ENCODE peak calls at places on chromosome 12, in five cellular contexts. One of them, this sample, is unnamed.

GRCh38 chr12:47942327-47943230 is 20.8 kb upstream of the TMEM106C start:
- DNase-seq in anterior cingulate cortex: no peak
- DNase-seq in cardiac fibroblast: no peak
- DNase-seq in Karpas-422: peak
- DNase-seq in GM04504: no peak
- DNase-seq in this sample: no peak

GRCh38 chr12:52616680-52617402 is 1.5 kb downstream of the KRT73 start:
- DNase-seq in Karpas-422: no peak
- DNase-seq in cardiac fibroblast: no peak
- DNase-seq in GM04504: no peak
- DNase-seq in anterior cingulate cortex: no peak
- DNase-seq in this sample: no peak

GRCh38 chr12:68746572-68747180 is 700 bp downstream of the SLC35E3 start:
- DNase-seq in Karpas-422: peak
- DNase-seq in anterior cingulate cortex: peak
- DNase-seq in GM04504: peak
- DNase-seq in cardiac fibroblast: peak
- DNase-seq in this sample: peak

GRCh38 chr12:62248873-62249272 is 11.3 kb upstream of the USP15 start:
- DNase-seq in cardiac fibroblast: peak
- DNase-seq in anterior cingulate cortex: no peak
- DNase-seq in Karpas-422: no peak
- DNase-seq in GM04504: no peak
- DNase-seq in this sample: no peak

GRCh38 chr12:14833336-14833735 is 10.0 kb downstream of the ART4 start:
- DNase-seq in GM04504: no peak
- DNase-seq in cardiac fibroblast: no peak
- DNase-seq in Karpas-422: no peak
- DNase-seq in anterior cingulate cortex: no peak
- DNase-seq in this sample: no peak

GRCh38 chr12:56749853-56750252 is 2.3 kb downstream of the PRIM1 start:
- DNase-seq in anterior cingulate cortex: no peak
- DNase-seq in Karpas-422: no peak
- DNase-seq in cardiac fibroblast: no peak
- DNase-seq in GM04504: no peak
- DNase-seq in this sample: no peak

GRCh38 chr12:106907846-106908245 is 47.9 kb upstream of the TMEM263 start:
- DNase-seq in Karpas-422: no peak
- DNase-seq in anterior cingulate cortex: no peak
- DNase-seq in GM04504: no peak
- DNase-seq in cardiac fibroblast: no peak
- DNase-seq in this sample: no peak

GRCh38 chr12:93573552-93574223 is 1.2 kb downstream of the SOCS2 start:
- DNase-seq in Karpas-422: no peak
- DNase-seq in cardiac fibroblast: peak
- DNase-seq in GM04504: no peak
- DNase-seq in anterior cingulate cortex: no peak
- DNase-seq in this sample: no peak

GRCh38 chr12:64609543-64610091 is 678 bp upstream of the RASSF3 start:
- DNase-seq in GM04504: no peak
- DNase-seq in Karpas-422: no peak
- DNase-seq in cardiac fibroblast: peak
- DNase-seq in anterior cingulate cortex: no peak
- DNase-seq in this sample: no peak

GRCh38 chr12:116202940-116203339 is 74.6 kb downstream of the MED13L start:
- DNase-seq in Karpas-422: no peak
- DNase-seq in GM04504: no peak
- DNase-seq in cardiac fibroblast: no peak
- DNase-seq in anterior cingulate cortex: no peak
- DNase-seq in this sample: no peak

GRCh38 chr12:10211101-10211974 is 1.3 kb upstream of the GABARAPL1 start:
- DNase-seq in cardiac fibroblast: no peak
- DNase-seq in Karpas-422: no peak
- DNase-seq in anterior cingulate cortex: no peak
- DNase-seq in GM04504: no peak
- DNase-seq in this sample: no peak

GRCh38 chr12:64232201-64232600 is 10.1 kb upstream of the KICS2 start:
- DNase-seq in cardiac fibroblast: no peak
- DNase-seq in GM04504: no peak
- DNase-seq in Karpas-422: no peak
- DNase-seq in anterior cingulate cortex: no peak
- DNase-seq in this sample: no peak

GRCh38 chr12:125161712-125162023 is 96.4 kb downstream of the AACS start:
- DNase-seq in GM04504: no peak
- DNase-seq in Karpas-422: no peak
- DNase-seq in cardiac fibroblast: no peak
- DNase-seq in anterior cingulate cortex: no peak
- DNase-seq in this sample: no peak

GRCh38 chr12:111942557-111942956 is 70.4 kb downstream of the TMEM116 start:
- DNase-seq in cardiac fibroblast: peak
- DNase-seq in anterior cingulate cortex: no peak
- DNase-seq in Karpas-422: no peak
- DNase-seq in GM04504: peak
- DNase-seq in this sample: no peak

GRCh38 chr12:132142679-132143327 is 1.3 kb downstream of the DDX51 start:
- DNase-seq in anterior cingulate cortex: no peak
- DNase-seq in GM04504: no peak
- DNase-seq in Karpas-422: no peak
- DNase-seq in cardiac fibroblast: no peak
- DNase-seq in this sample: no peak

GRCh38 chr12:25859976-25860375 is 98.5 kb upstream of the RASSF8 start:
- DNase-seq in anterior cingulate cortex: no peak
- DNase-seq in cardiac fibroblast: no peak
- DNase-seq in GM04504: no peak
- DNase-seq in Karpas-422: no peak
- DNase-seq in this sample: no peak

GRCh38 chr12:2892246-2892645 is 1.6 kb downstream of the TULP3 start:
- DNase-seq in cardiac fibroblast: no peak
- DNase-seq in Karpas-422: no peak
- DNase-seq in GM04504: no peak
- DNase-seq in anterior cingulate cortex: no peak
- DNase-seq in this sample: no peak

GRCh38 chr12:100824476-100824875 is 29.9 kb downstream of the ANO4 start:
- DNase-seq in GM04504: no peak
- DNase-seq in cardiac fibroblast: no peak
- DNase-seq in anterior cingulate cortex: no peak
- DNase-seq in Karpas-422: no peak
- DNase-seq in this sample: no peak

GRCh38 chr12:90216815-90217214 is 508.2 kb upstream of the ATP2B1 start:
- DNase-seq in anterior cingulate cortex: no peak
- DNase-seq in GM04504: peak
- DNase-seq in cardiac fibroblast: peak
- DNase-seq in Karpas-422: no peak
- DNase-seq in this sample: no peak

GRCh38 chr12:53981652-53982565 is 3.0 kb upstream of the HOXC10 start:
- DNase-seq in GM04504: no peak
- DNase-seq in Karpas-422: no peak
- DNase-seq in cardiac fibroblast: no peak
- DNase-seq in anterior cingulate cortex: no peak
- DNase-seq in this sample: no peak

GRCh38 chr12:131067993-131068942 is 114.6 kb downstream of the ADGRD1 start:
- DNase-seq in anterior cingulate cortex: no peak
- DNase-seq in Karpas-422: no peak
- DNase-seq in GM04504: no peak
- DNase-seq in cardiac fibroblast: no peak
- DNase-seq in this sample: no peak

GRCh38 chr12:79114896-79115295 is 250.3 kb downstream of the SYT1 start:
- DNase-seq in anterior cingulate cortex: no peak
- DNase-seq in Karpas-422: no peak
- DNase-seq in cardiac fibroblast: no peak
- DNase-seq in GM04504: no peak
- DNase-seq in this sample: no peak

GRCh38 chr12:124921200-124922008 is 7.0 kb upstream of the UBC start:
- DNase-seq in cardiac fibroblast: peak
- DNase-seq in GM04504: no peak
- DNase-seq in Karpas-422: peak
- DNase-seq in anterior cingulate cortex: no peak
- DNase-seq in this sample: no peak

GRCh38 chr12:9328065-9328464 is 119.9 kb upstream of the PZP start:
- DNase-seq in Karpas-422: no peak
- DNase-seq in anterior cingulate cortex: no peak
- DNase-seq in cardiac fibroblast: no peak
- DNase-seq in GM04504: no peak
- DNase-seq in this sample: no peak

GRCh38 chr12:109389146-109389545 is 41.4 kb downstream of the MYO1H start:
- DNase-seq in GM04504: no peak
- DNase-seq in anterior cingulate cortex: no peak
- DNase-seq in cardiac fibroblast: no peak
- DNase-seq in Karpas-422: peak
- DNase-seq in this sample: no peak

GRCh38 chr12:28591831-28592230 is 401.6 kb downstream of the CCDC91 start:
- DNase-seq in GM04504: no peak
- DNase-seq in anterior cingulate cortex: no peak
- DNase-seq in cardiac fibroblast: no peak
- DNase-seq in Karpas-422: no peak
- DNase-seq in this sample: no peak

GRCh38 chr12:16939871-16940306 is 333.9 kb upstream of the LMO3 start:
- DNase-seq in Karpas-422: peak
- DNase-seq in GM04504: no peak
- DNase-seq in anterior cingulate cortex: no peak
- DNase-seq in cardiac fibroblast: peak
- DNase-seq in this sample: no peak

GRCh38 chr12:97960225-97960624 is 497.6 kb downstream of the RMST start:
- DNase-seq in anterior cingulate cortex: no peak
- DNase-seq in cardiac fibroblast: no peak
- DNase-seq in Karpas-422: no peak
- DNase-seq in GM04504: no peak
- DNase-seq in this sample: no peak

GRCh38 chr12:123808167-123808566 is 46.1 kb downstream of the DNAH10 start:
- DNase-seq in cardiac fibroblast: peak
- DNase-seq in Karpas-422: peak
- DNase-seq in anterior cingulate cortex: no peak
- DNase-seq in GM04504: peak
- DNase-seq in this sample: peak

GRCh38 chr12:54207539-54208267 is 18.9 kb upstream of the SMUG1 start:
- DNase-seq in anterior cingulate cortex: no peak
- DNase-seq in cardiac fibroblast: peak
- DNase-seq in Karpas-422: peak
- DNase-seq in GM04504: no peak
- DNase-seq in this sample: peak